ENCODE peak calls at places on chromosomes 7 and 10, in four cellular contexts. One of them, this sample, is unnamed.
A peak's percentile ranks its signal among the peaks of the same experiment; 100 is the strongest.

GRCh38 chr7:107661081-107661864 is 645 bp downstream of the SLC26A4 start:
- DNase-seq in brain microvascular endothelial cell: no peak
- DNase-seq in GM13977: peak; percentile 43
- DNase-seq in RWPE2: peak; percentile 74
- DNase-seq in this sample: peak; percentile 27

GRCh38 chr10:102394801-102395676 is 466 bp upstream of the NFKB2 start:
- DNase-seq in brain microvascular endothelial cell: peak; percentile 79
- DNase-seq in GM13977: peak; percentile 95
- DNase-seq in RWPE2: no peak
- DNase-seq in this sample: no peak

GRCh38 chr10:10869592-10869991 is 148.1 kb upstream of the CELF2 start:
- DNase-seq in RWPE2: no peak
- DNase-seq in brain microvascular endothelial cell: peak; percentile 80
- DNase-seq in GM13977: peak; percentile 24
- DNase-seq in this sample: peak; percentile 5

GRCh38 chr10:18795549-18795948 is 136.3 kb downstream of the ARL5B start:
- DNase-seq in GM13977: no peak
- DNase-seq in brain microvascular endothelial cell: no peak
- DNase-seq in RWPE2: no peak
- DNase-seq in this sample: no peak

GRCh38 chr7:79337722-79338121 is 115.7 kb downstream of the MAGI2 start:
- DNase-seq in brain microvascular endothelial cell: no peak
- DNase-seq in RWPE2: no peak
- DNase-seq in GM13977: no peak
- DNase-seq in this sample: no peak

GRCh38 chr10:126842356-126842755 is 62.9 kb upstream of the DOCK1 start:
- DNase-seq in RWPE2: no peak
- DNase-seq in GM13977: no peak
- DNase-seq in brain microvascular endothelial cell: no peak
- DNase-seq in this sample: no peak

GRCh38 chr10:80878330-80878729 is 340.6 kb downstream of the SH2D4B start:
- DNase-seq in GM13977: no peak
- DNase-seq in brain microvascular endothelial cell: no peak
- DNase-seq in RWPE2: no peak
- DNase-seq in this sample: no peak

GRCh38 chr7:117163101-117163500 is 159.8 kb downstream of the WNT2 start:
- DNase-seq in RWPE2: no peak
- DNase-seq in brain microvascular endothelial cell: no peak
- DNase-seq in GM13977: no peak
- DNase-seq in this sample: no peak

GRCh38 chr7:33853361-33854062 is 51.8 kb upstream of the BMPER start:
- DNase-seq in GM13977: no peak
- DNase-seq in brain microvascular endothelial cell: peak; percentile 74
- DNase-seq in RWPE2: no peak
- DNase-seq in this sample: peak; percentile 84

DNA sequence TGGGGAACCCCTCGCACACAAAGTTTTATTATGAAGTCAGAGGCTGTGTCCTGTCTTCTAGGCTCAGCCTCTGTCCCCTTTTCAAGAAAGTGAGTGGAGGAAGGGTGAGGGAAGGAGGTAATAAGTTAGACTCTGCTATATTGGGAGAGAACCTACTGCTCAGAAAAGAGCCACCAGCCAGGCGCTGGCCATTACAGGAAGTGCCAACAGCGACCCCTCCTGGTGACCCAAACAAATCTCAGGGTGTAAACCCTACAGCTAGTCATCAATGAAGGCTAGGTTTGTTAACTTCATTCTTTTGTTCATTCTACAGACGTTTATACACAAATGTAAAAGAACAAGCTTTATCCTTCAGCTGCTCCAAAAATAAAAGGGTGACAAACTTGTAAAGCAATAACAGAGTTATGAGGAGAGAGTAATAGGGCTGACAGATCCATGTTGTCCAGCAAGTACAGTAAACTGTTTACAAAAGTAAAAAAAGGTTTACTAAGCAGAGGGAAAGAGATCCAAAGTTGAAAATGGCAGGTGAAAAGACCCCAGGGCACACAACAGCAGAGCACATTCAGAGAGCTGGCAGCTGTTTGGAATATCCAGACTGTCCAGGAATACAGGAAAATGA is 82.7 kb downstream of the FAM204A start:
- DNase-seq in GM13977: peak; percentile 20
- DNase-seq in RWPE2: no peak
- DNase-seq in brain microvascular endothelial cell: no peak
- DNase-seq in this sample: no peak
- TF ChIP-seq CTCF in GM13977: peak; percentile 64
- TF ChIP-seq CTCF in RWPE2: peak; percentile 31
- TF ChIP-seq CTCF in brain microvascular endothelial cell: peak; percentile 70
- TF ChIP-seq CTCF in this sample: peak; percentile 83

GRCh38 chr10:68756246-68756645 is 35.2 kb downstream of the CCAR1 start:
- DNase-seq in GM13977: no peak
- DNase-seq in brain microvascular endothelial cell: no peak
- DNase-seq in RWPE2: no peak
- DNase-seq in this sample: no peak

GRCh38 chr10:68756766-68757165 is 35.7 kb downstream of the CCAR1 start:
- DNase-seq in GM13977: no peak
- DNase-seq in RWPE2: no peak
- DNase-seq in brain microvascular endothelial cell: no peak
- DNase-seq in this sample: no peak

GRCh38 chr10:68759967-68760366 is 38.9 kb downstream of the CCAR1 start:
- DNase-seq in brain microvascular endothelial cell: no peak
- DNase-seq in RWPE2: no peak
- DNase-seq in GM13977: no peak
- DNase-seq in this sample: no peak

DNA sequence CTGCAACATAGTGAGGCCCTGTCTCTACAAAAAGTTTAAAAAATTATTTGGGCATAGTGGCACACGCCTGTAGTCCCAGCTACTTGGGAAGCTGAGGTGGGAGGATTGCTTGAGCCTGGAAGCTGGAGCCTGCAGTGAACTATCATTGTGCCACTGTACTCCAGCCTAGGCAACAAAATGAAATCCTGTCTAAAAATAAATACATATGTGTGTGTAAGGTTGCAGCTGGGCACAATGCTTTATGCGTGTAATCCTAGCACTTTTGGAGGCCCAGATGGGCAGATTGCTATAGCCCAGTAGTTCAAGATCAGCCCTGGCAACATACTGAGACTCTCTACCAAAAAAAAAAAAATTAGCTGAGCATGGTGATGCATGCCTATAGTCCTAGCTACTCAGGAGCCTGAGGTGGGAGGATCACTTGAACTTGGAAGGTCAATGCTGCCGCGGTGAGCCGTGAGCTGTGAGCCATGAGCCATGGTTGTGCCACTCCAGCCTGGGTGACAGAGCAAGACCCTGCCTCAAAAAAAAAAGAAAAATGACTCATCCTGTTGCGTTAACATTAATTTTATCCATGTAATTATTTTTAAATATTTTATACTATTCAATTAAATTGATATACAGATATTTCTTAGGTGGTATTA is 38.3 kb downstream of the CCAR1 start:
- DNase-seq in RWPE2: no peak
- DNase-seq in brain microvascular endothelial cell: no peak
- DNase-seq in GM13977: no peak
- DNase-seq in this sample: no peak
- TF ChIP-seq CTCF in RWPE2: no peak
- TF ChIP-seq CTCF in brain microvascular endothelial cell: no peak
- TF ChIP-seq CTCF in GM13977: no peak
- TF ChIP-seq CTCF in this sample: no peak

DNA sequence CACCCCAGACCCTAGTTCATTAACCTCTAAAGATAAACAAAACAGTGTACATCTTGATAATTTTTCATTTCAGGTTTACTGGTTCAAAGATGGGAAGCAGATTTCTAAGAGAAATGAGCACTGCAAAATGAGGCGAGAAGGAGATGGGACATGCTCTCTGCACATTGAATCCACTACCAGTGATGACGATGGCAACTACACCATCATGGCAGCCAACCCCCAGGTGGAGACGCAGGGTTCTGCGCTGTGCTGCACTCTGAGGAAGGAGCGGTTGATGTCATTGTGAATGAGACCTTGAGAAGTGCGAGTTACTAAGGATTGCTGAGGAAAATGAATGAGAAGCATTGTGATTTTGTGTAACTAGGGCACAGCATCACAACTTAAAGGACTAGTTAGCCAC is 37.6 kb downstream of the ATOH7 start:
- DNase-seq in RWPE2: no peak
- DNase-seq in brain microvascular endothelial cell: no peak
- DNase-seq in GM13977: no peak
- DNase-seq in this sample: no peak
- TF ChIP-seq CTCF in RWPE2: no peak
- TF ChIP-seq CTCF in brain microvascular endothelial cell: no peak
- TF ChIP-seq CTCF in GM13977: no peak
- TF ChIP-seq CTCF in this sample: no peak

DNA sequence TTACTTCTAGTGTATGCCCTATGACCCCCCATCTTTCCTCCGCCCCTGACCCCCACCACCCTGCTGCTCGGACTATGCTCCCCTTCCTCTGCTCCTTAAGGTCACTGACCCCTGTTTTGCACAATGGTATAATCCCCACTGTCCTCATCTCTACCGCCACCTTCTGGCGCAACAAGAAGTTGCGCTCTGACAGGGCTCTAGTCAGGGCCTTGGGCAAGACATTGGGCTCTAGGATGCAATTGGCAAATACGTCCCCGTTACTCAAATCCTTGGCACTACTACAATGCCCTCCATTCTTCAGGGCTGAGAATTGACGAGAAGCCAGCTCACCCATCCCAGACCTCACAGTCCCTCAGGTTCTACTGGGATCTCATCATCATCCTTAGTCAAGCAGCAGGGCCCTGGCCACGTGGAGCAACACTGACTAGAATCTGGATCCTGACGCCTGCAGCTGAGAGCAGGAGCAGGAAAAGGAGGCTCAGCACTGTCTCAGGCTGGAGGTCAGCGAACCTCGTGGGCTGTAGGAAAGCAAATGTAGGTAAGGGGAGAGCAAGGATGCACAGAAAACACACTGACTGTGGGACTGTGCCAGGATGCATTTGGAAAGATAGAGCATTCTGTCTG is 10.6 kb downstream of the LRIT2 start:
- DNase-seq in RWPE2: no peak
- DNase-seq in brain microvascular endothelial cell: no peak
- DNase-seq in GM13977: peak; percentile 73
- DNase-seq in this sample: no peak
- TF ChIP-seq CTCF in RWPE2: peak; percentile 18
- TF ChIP-seq CTCF in brain microvascular endothelial cell: peak; percentile 54
- TF ChIP-seq CTCF in GM13977: peak; percentile 83
- TF ChIP-seq CTCF in this sample: peak; percentile 57

GRCh38 chr7:113610572-113610971 is 308.2 kb downstream of the PPP1R3A start:
- DNase-seq in brain microvascular endothelial cell: no peak
- DNase-seq in RWPE2: no peak
- DNase-seq in GM13977: no peak
- DNase-seq in this sample: no peak
- TF ChIP-seq CTCF in brain microvascular endothelial cell: no peak
- TF ChIP-seq CTCF in RWPE2: no peak
- TF ChIP-seq CTCF in GM13977: no peak
- TF ChIP-seq CTCF in this sample: no peak

GRCh38 chr10:34551295-34551694 is 263.8 kb downstream of the PARD3 start:
- DNase-seq in brain microvascular endothelial cell: no peak
- DNase-seq in RWPE2: no peak
- DNase-seq in GM13977: no peak
- DNase-seq in this sample: no peak
- TF ChIP-seq CTCF in brain microvascular endothelial cell: no peak
- TF ChIP-seq CTCF in RWPE2: no peak
- TF ChIP-seq CTCF in GM13977: no peak
- TF ChIP-seq CTCF in this sample: no peak

GRCh38 chr10:128191847-128192246 is 65.6 kb upstream of the MKI67 start:
- DNase-seq in brain microvascular endothelial cell: no peak
- DNase-seq in RWPE2: no peak
- DNase-seq in GM13977: no peak
- DNase-seq in this sample: no peak

GRCh38 chr10:128187788-128188185 is 61.6 kb upstream of the MKI67 start:
- DNase-seq in GM13977: no peak
- DNase-seq in brain microvascular endothelial cell: no peak
- DNase-seq in RWPE2: no peak
- DNase-seq in this sample: no peak

GRCh38 chr10:128189176-128189575 is 63.0 kb upstream of the MKI67 start:
- DNase-seq in brain microvascular endothelial cell: no peak
- DNase-seq in GM13977: no peak
- DNase-seq in RWPE2: no peak
- DNase-seq in this sample: no peak

GRCh38 chr10:128185627-128186026 is 59.4 kb upstream of the MKI67 start:
- DNase-seq in GM13977: no peak
- DNase-seq in brain microvascular endothelial cell: no peak
- DNase-seq in RWPE2: no peak
- DNase-seq in this sample: no peak

GRCh38 chr10:128186959-128187787 is 61.0 kb upstream of the MKI67 start:
- DNase-seq in brain microvascular endothelial cell: no peak
- DNase-seq in GM13977: no peak
- DNase-seq in RWPE2: no peak
- DNase-seq in this sample: no peak
- TF ChIP-seq CTCF in brain microvascular endothelial cell: no peak
- TF ChIP-seq CTCF in GM13977: no peak
- TF ChIP-seq CTCF in RWPE2: no peak
- TF ChIP-seq CTCF in this sample: no peak